ENCODE peak calls at places on chromosomes 7 and 10, in four cellular contexts. D is Karpas-422, W is Peyer's patch, S is lower lobe of right lung. M is an unnamed sample.

GRCh38 chr10:70652761-70653657 is 19.3 kb upstream of the ADAMTS14 start:
- DNase-seq in D (peak; percentile 74), W (no peak), S (no peak), M (no peak)

GRCh38 chr10:45376364-45376801 is 2.4 kb downstream of the ALOX5 start:
- DNase-seq in D (no peak), W (no peak), S (no peak), M (no peak)

GRCh38 chr10:81866753-81867152 is 8.2 kb upstream of the NRG3 start:
- DNase-seq in D (no peak), W (no peak), S (no peak), M (no peak)

GRCh38 chr7:133703547-133703946 is 423.6 kb upstream of the LRGUK start:
- DNase-seq in D (no peak), W (no peak), S (no peak), M (no peak)

GRCh38 chr10:34609287-34609940 is 205.7 kb downstream of the PARD3 start:
- DNase-seq in D (no peak), W (no peak), S (no peak), M (no peak)

GRCh38 chr7:14821757-14822480 is 80.6 kb downstream of the DGKB start:
- DNase-seq in D (no peak), W (no peak), S (no peak), M (no peak)

GRCh38 chr7:77765906-77766800 is 32.1 kb downstream of the TMEM60 start:
- DNase-seq in D (no peak), W (no peak), S (no peak), M (no peak)

GRCh38 chr7:16982640-16983103 is 100.9 kb upstream of the AGR3 start:
- DNase-seq in D (peak; percentile 71), W (no peak), S (no peak), M (no peak)

GRCh38 chr7:44867073-44867990 is 18.0 kb downstream of the PURB start:
- DNase-seq in D (no peak), W (no peak), S (no peak), M (no peak)

GRCh38 chr7:84492565-84493034 is 298.0 kb upstream of the SEMA3A start:
- DNase-seq in D (no peak), W (no peak), S (no peak), M (no peak)

DNA sequence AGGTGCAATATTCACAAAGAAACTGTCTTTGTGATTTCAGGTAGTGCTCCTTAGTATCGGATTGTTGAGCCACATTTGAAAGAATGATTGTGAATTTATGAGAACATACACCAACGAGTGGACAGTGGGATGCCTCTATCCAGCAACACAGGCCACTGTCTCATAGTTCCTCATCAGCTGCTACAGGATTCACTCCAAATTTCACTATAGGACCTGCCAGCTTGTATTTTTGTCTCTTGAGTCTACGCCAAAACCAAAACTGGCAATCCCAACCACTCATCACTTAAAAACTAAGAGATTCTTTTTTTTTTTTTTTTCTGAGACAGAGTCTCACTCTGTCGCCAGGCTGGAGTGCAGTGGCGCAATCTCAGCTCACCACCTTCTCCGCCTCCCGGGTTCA is 964.5 kb downstream of the CNTNAP2 start:
- DNase-seq in D (no peak), W (no peak), S (no peak), M (no peak)
- H3K9me3 ChIP-seq in D (peaks cover 7% of the 10 kb centered on the region), W (no peaks in the 10 kb centered on the region), S (no peaks in the 10 kb centered on the region), M (no peaks in the 10 kb centered on the region)

GRCh38 chr7:157501576-157501975 is 164.8 kb downstream of the DNAJB6 start:
- DNase-seq in D (no peak), W (peak; percentile 39), S (no peak), M (no peak)

GRCh38 chr7:157503229-157503628 is 166.4 kb downstream of the DNAJB6 start:
- DNase-seq in D (no peak), W (no peak), S (no peak), M (no peak)

GRCh38 chr7:157499835-157500153 is 163.0 kb downstream of the DNAJB6 start:
- DNase-seq in D (no peak), W (no peak), S (no peak), M (no peak)

GRCh38 chr7:157500171-157500960 is 163.6 kb downstream of the DNAJB6 start:
- DNase-seq in D (no peak), W (peak; percentile 29), S (no peak), M (no peak)

DNA sequence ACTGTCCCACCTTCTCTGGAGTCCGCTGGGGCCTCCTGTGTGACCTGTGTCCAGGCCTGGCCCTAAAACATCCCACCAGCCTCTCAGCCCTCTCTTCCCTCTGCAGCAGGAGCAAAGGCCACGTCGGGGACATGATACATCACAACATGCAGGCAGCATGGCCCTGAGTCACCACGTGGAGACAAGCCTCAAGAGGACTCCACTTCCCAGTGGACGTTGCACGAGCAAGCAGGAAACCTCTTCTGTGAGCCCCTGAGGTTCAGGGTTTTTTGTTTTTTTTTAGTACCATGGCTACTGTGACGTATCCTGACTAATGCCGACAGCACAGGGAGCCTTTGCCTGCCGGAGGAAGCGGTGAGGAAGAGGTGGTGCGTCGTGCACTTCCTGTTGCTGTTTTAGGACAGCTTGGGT is 165.9 kb downstream of the DNAJB6 start:
- DNase-seq in D (no peak), W (peak; percentile 74), S (no peak), M (peak; percentile 63)
- H3K9me3 ChIP-seq in D (no peaks in the 10 kb centered on the region), W (no peaks in the 10 kb centered on the region), S (peaks cover 8% of the 10 kb centered on the region), M (no peaks in the 10 kb centered on the region)

GRCh38 chr7:136267822-136268221 is 290.7 kb upstream of the MTPN start:
- DNase-seq in D (no peak), W (no peak), S (no peak), M (no peak)

DNA sequence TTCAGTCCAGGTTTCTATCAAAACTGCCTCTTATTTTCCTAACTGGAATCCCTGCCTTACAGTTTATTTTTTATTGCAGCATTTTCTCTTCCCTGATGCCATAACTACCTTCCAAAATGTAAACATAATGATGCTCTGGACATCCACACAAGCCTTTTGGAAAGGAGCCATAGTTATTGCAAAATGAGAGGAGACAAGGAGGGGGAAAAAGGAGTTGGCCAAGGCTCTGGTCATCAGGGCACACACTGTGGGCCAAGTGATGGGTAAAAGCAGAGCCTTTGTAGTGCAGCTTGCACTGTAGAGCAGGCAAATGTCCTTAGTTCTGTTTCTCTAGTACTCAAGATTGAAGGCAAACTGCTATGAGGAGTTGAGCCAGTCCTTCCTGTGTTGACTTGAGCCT is 289.3 kb upstream of the MTPN start:
- DNase-seq in D (no peak), W (no peak), S (no peak), M (no peak)
- H3K9me3 ChIP-seq in D (peaks cover 42% of the 10 kb centered on the region), W (no peaks in the 10 kb centered on the region), S (peaks cover 22% of the 10 kb centered on the region), M (no peaks in the 10 kb centered on the region)

GRCh38 chr7:159196584-159196983 is 51.9 kb upstream of the VIPR2 start:
- DNase-seq in D (no peak), W (no peak), S (no peak), M (no peak)
- H3K9me3 ChIP-seq in D (no peaks in the 10 kb centered on the region), W (no peaks in the 10 kb centered on the region), S (no peaks in the 10 kb centered on the region), M (no peaks in the 10 kb centered on the region)

DNA sequence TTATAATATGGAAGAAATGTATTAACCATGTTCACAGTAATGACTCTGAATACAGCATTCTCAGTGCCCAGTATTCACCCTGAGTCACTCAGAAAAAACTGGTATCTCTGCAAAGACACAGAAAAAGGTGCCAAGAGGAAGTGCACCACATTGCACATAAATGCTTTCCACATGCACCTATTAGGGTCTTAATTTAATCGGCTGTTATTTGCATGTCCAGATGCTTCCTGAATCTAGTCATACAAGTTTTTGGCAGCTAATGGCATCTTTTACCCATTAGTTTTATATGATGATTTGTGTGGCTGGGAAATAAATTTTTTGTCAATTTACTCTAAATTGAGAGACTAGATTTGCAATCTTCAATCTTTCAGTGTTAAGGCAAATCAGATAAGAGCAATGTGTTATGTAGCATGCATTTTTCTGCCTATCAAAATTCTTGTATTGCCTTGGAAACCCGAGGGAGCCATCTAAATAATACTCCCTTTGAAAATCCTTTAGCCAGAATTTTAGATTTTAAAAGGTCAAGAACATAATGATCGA is 58.2 kb downstream of the ZNF680 start:
- DNase-seq in D (no peak), W (no peak), S (no peak), M (no peak)
- H3K9me3 ChIP-seq in D (peaks cover 13% of the 10 kb centered on the region), W (no peaks in the 10 kb centered on the region), S (peaks cover 83% of the 10 kb centered on the region), M (peaks cover 15% of the 10 kb centered on the region)

DNA sequence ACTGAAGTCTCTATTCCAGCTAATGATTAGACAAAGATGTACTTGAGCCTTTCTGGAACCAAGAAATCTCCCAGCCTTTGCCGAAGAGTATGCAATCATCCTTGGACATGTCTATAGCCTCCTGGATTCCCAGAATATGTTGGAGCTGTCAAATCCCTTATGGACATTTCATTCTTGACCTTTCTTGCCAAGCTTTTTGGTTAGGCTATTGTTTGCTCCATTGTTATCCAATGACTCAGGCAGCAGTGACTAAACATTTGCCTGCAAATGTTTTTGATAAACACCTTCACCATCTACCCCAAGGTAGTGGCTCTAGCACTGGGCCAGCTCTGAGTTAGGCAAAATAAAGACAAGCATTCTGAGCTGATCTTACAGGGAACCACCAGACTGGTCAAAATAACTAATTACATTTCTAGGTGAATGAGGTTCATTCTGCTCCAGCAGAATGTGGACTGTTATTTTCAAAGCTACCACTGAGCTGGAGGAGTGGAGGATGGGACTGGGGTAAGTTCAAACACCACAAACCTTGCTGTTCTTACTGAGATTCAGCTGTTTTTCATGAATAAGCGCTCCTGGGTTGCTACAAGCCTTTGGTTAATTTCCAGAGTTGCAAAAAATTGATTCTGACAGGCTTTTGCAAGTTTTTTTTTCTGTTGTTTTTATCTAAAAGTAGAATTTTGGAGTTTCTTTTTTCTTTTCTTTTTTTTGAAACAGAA is 81.0 kb downstream of the TMEM270 start:
- DNase-seq in D (no peak), W (no peak), S (no peak), M (no peak)
- H3K9me3 ChIP-seq in D (peaks cover 22% of the 10 kb centered on the region), W (no peaks in the 10 kb centered on the region), S (peaks cover 22% of the 10 kb centered on the region), M (peaks cover 3% of the 10 kb centered on the region)

DNA sequence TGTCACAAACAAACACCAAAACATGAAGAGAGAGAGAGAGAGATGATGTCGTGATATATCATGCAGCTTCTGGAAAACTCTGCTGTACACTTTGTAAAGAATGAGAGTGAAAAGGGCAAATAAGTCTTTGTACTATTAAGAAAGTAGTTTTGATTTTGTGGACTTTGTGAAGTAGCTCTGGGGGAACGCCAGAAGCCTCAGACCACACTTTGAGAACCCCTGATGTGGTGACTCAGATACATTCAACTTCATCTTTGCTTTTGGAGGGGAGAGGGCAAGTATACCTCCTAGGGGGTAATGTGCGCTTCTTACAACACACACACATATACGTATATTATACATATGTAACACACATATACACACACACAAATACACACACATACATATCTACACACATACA is 84.3 kb downstream of the GALNT17 start:
- DNase-seq in D (no peak), W (no peak), S (no peak), M (no peak)
- H3K9me3 ChIP-seq in D (no peaks in the 10 kb centered on the region), W (no peaks in the 10 kb centered on the region), S (peaks cover 12% of the 10 kb centered on the region), M (peaks cover 4% of the 10 kb centered on the region)

DNA sequence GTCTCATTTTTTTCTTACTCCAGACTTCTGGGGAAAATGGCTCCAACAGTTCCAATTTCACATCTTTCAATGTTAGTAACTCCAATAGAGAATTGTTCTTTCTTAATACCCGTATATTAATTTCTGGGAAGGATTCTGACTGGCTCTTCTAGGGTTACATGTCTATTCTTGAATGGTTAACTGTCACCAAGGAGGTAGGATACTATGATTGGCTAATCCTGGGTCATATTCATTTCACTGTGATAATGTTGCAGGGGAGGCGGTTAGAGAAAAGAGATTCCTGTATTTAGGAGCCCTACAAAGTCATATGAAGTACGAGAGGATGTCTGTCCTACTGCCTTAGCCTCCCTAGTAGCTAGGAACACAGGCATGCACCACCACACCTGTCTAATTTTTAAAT is 16.1 kb upstream of the VCL start:
- DNase-seq in D (no peak), W (no peak), S (no peak), M (no peak)
- H3K9me3 ChIP-seq in D (no peaks in the 10 kb centered on the region), W (no peaks in the 10 kb centered on the region), S (no peaks in the 10 kb centered on the region), M (no peaks in the 10 kb centered on the region)